ENCODE peak calls at places on chromosomes 12 and 14, in seven cellular contexts. M is mesothelial cell of epicardium; U is left lung; N is A549; E is lower leg skin; C is HFFc6; B is CD8-positive, alpha-beta T cell. D is an unnamed sample.

GRCh38 chr12:92055877-92056276 is 89.8 kb downstream of the BTG1 start:
- DNase-seq in M (no peak), U (no peak), N (no peak), E (no peak), C (no peak), B (peak), D (no peak)

GRCh38 chr12:132397152-132397933 is 68.0 kb upstream of the GALNT9 start:
- DNase-seq in M (no peak), U (no peak), N (no peak), E (no peak), C (no peak), B (no peak), D (no peak)

GRCh38 chr12:84077692-84078091 is 834.9 kb downstream of the SLC6A15 start:
- DNase-seq in M (no peak), U (no peak), N (no peak), E (no peak), C (no peak), B (no peak), D (no peak)

GRCh38 chr14:100535287-100536131 is 51.7 kb downstream of the BEGAIN start:
- DNase-seq in M (peak), U (peak), N (no peak), E (peak), C (no peak), B (no peak), D (no peak)

GRCh38 chr12:93979189-93979588 is 169.2 kb upstream of the PLXNC1 start:
- DNase-seq in M (no peak), U (no peak), N (peak), E (no peak), C (peak), B (no peak), D (no peak)

GRCh38 chr14:92694807-92695206 is 53.6 kb downstream of the LGMN start:
- DNase-seq in M (no peak), U (no peak), N (no peak), E (no peak), C (no peak), B (no peak), D (no peak)

GRCh38 chr14:59208224-59208814 is 19.9 kb downstream of the DAAM1 start:
- DNase-seq in M (no peak), U (no peak), N (no peak), E (no peak), C (peak), B (no peak), D (no peak)

GRCh38 chr14:104820669-104821228 is 19.8 kb downstream of the ZBTB42 start:
- DNase-seq in M (peak), U (peak), N (peak), E (no peak), C (peak), B (no peak), D (no peak)

GRCh38 chr14:102625564-102626296 is 33.3 kb downstream of the RCOR1 start:
- DNase-seq in M (no peak), U (no peak), N (no peak), E (no peak), C (no peak), B (no peak), D (no peak)

GRCh38 chr12:89927226-89927698 is 218.6 kb upstream of the ATP2B1 start:
- DNase-seq in M (no peak), U (no peak), N (no peak), E (no peak), C (no peak), B (no peak), D (no peak)

DNA sequence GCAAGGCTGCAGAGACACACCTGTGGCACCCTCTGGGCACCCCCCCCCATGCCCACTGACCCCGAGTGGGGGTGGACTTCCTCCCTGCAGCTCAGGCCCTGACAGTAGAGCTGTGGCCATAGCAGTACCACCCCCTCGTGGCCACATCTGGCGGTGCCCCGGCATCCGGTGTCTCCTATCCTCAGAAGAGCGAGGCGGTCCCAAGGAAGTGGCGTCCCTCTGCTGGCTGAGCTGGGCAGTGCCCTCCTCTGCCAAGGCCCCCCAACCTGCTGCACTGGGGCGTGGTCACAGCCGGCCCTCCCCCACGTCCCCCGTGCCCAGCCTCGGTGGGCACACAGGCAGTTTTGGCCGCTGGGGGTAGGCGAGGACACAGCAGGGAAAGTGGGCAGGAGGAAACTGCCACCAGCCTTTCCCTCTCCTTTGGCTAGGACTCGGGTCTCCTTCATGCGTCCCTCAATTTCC is 6.0 kb upstream of the SLC6A12 start:
- DNase-seq in M (no peak), U (peak), N (peak), E (peak), C (peak), B (peak), D (no peak)
- TF ChIP-seq CTCF in M (peak), U (peak), N (peak), E (no peak), C (peak), B (peak), D (no peak)

GRCh38 chr12:19992311-19992710 is 376.0 kb upstream of the PDE3A start:
- DNase-seq in M (no peak), U (no peak), N (peak), E (no peak), C (no peak), B (no peak), D (no peak)

GRCh38 chr12:19997996-19998395 is 370.3 kb upstream of the PDE3A start:
- DNase-seq in M (no peak), U (no peak), N (no peak), E (no peak), C (no peak), B (no peak), D (no peak)

GRCh38 chr12:19998968-19999792 is 369.2 kb upstream of the PDE3A start:
- DNase-seq in M (no peak), U (no peak), N (peak), E (no peak), C (no peak), B (no peak), D (no peak)

GRCh38 chr12:19999793-20000138 is 368.6 kb upstream of the PDE3A start:
- DNase-seq in M (no peak), U (no peak), N (no peak), E (no peak), C (no peak), B (no peak), D (no peak)

DNA sequence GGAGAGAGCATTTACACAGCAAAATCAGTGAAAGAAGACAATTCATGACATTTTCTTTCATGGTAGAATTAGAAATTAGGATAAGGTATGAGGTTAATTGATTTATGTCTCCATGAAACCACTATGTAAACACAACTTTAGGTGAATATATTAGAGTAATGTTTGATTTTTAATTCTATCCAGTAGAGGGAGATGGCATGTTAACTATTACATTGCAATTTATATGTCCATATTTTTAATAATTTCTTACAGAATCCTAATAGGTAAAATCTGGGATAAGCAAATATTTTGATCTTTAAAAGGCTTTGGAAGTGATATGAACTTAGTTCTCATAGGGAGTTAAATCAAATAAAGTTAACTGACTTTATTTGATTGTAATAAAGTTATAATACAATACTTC is 373.4 kb upstream of the PDE3A start:
- DNase-seq in M (no peak), U (no peak), N (no peak), E (no peak), C (no peak), B (no peak), D (no peak)
- TF ChIP-seq CTCF in M (peak), U (no peak), N (peak), E (no peak), C (peak), B (no peak), D (no peak)

GRCh38 chr12:75623631-75624118 is 112.3 kb upstream of the KRR1 start:
- DNase-seq in M (no peak), U (no peak), N (peak), E (no peak), C (peak), B (no peak), D (no peak)
- TF ChIP-seq CTCF in M (no peak), U (no peak), N (peak), E (no peak), C (peak), B (no peak), D (no peak)

DNA sequence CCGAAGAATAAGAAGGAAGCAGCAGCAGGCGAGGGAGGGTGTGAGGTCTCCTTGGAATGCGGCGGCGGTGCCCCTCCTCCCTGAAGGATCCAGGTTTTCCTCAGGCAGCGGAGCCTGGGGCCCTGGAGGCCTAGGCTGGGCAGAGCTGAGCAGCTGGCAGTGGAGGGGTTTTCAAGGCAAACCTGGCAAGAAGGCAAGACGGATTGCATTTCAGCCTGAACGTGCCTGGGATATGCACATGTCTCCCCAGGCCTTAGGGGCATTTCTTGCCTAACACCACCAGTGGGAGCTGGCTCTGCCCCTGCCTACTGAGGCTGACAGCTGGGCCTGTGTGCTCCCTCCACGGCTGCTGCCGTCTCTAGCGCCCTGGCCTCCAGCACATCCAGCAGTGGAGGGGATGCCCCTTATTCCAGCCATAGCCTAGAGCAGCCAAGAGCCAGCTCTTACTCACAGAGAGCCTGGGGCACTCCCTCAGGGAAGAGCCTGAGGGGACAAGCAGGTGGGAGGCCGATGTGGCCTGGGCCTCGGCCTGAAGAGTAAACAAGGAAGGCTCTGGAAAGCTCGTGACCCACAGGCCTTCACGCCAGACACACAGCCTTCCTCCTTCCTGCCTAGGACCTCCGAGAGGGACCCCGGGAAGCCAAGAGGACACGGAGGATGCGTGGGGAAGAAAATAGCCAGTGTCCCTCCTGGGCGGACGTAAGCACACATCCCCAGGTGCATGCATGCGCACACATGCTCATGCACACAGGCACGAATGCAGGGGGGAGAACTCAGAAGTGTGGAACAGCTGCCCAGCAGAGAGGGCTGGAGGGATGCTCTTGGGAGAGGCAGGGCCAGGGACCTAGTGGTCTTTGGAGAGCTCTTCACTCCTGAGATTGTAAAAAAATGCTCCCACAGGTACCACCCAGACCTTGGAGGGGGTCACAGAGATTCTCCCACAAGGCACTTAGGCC is 23.0 kb upstream of the EIF2B2 start:
- DNase-seq in M (no peak), U (no peak), N (no peak), E (peak), C (peak), B (no peak), D (no peak)
- TF ChIP-seq CTCF in M (no peak), U (no peak), N (no peak), E (no peak), C (peak), B (no peak), D (no peak)

DNA sequence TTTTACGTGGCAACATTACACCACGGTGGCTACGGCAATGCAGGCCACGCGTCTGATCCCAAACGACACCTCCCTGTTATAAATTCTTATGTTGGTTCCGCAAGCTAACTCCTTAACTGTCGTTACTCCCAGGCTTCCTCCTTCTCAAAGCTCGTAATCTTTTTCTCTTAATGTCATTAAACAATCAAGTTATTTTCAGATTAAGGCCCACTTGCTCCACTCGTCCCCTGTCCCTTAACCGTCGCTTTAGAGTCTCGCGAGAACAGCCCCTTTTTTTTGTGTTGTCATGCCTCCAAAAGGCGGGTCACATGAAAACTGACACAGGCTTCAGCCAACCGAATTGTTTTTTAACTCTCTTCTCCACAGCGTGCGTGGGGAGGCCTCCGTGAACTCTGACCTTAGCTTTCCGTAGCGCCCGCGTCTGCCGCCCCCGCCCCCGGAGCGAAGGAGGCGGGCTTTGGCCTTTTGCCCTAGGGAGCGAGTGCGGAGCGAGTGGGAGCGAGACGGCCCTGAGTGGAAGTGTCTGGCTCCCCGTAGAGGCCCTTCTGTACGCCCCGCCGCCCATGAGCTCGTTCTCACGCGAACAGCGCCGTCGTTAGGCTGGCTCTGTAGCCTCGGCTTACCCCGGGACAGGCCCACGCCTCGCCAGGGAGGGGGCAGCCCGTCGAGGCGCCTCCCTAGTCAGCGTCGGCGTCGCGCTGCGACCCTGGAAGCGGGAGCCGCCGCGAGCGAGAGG is at the start of gene CAND1:
- DNase-seq in M (peak), U (peak), N (peak), E (peak), C (peak), B (peak), D (peak)
- TF ChIP-seq CTCF in M (no peak), U (no peak), N (peak), E (no peak), C (peak), B (no peak), D (no peak)

GRCh38 chr12:6828671-6829531 is 694 bp downstream of the P3H3 start:
- DNase-seq in M (no peak), U (peak), N (peak), E (peak), C (no peak), B (peak), D (no peak)

GRCh38 chr12:6827982-6828670 is at the start of gene P3H3:
- DNase-seq in M (no peak), U (no peak), N (peak), E (peak), C (peak), B (no peak), D (no peak)

GRCh38 chr12:6830286-6830892 is 2.2 kb downstream of the P3H3 start:
- DNase-seq in M (no peak), U (no peak), N (no peak), E (no peak), C (no peak), B (no peak), D (no peak)

GRCh38 chr12:6831021-6831420 is 2.8 kb downstream of the P3H3 start:
- DNase-seq in M (no peak), U (no peak), N (no peak), E (no peak), C (no peak), B (no peak), D (no peak)

GRCh38 chr12:6829532-6830220 is 1.5 kb downstream of the P3H3 start:
- DNase-seq in M (no peak), U (no peak), N (peak), E (peak), C (no peak), B (no peak), D (no peak)
- TF ChIP-seq CTCF in M (no peak), U (no peak), N (no peak), E (no peak), C (peak), B (no peak), D (no peak)

GRCh38 chr12:70962226-70962794 is 41.8 kb upstream of the PTPRR start:
- DNase-seq in M (no peak), U (no peak), N (no peak), E (no peak), C (no peak), B (no peak), D (no peak)
- TF ChIP-seq CTCF in M (no peak), U (no peak), N (no peak), E (no peak), C (no peak), B (no peak), D (no peak)

DNA sequence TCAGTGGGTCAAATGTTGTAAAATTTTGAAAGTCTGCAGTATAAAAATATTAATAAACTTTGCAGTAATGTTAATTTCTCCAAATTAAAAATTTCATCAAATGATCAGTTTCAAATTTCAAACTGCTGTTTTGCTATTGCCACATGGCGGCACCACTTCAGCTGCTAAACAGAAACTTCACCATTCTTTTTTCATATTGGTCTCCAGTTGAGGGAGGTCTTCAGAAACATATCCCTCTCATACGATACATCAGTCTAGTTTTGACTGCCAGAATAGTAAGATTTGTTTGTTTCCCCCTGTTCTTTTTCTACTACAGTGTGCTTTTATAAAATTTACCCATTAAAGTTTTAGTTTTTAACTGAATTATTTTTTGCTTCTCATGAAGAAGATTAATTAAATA is 4.2 kb upstream of the TRHDE start:
- DNase-seq in M (no peak), U (no peak), N (peak), E (no peak), C (no peak), B (no peak), D (no peak)
- TF ChIP-seq CTCF in M (no peak), U (no peak), N (peak), E (no peak), C (peak), B (no peak), D (no peak)